ENCODE peak calls at places on chromosomes 13 and 19, in nine cellular contexts. W is stomach, S is prostate gland, E is suprapubic skin, J is K562, Y is HCT116, X is HepG2, Q is breast epithelium, K is esophagus muscularis mucosa. T is an unnamed sample.

GRCh38 chr13:113404366-113404722 is 40.4 kb upstream of the GRTP1 start:
- DNase-seq in W (no peak), S (no peak), E (no peak), J (no peak), Y (no peak), X (no peak), Q (no peak), K (no peak), T (no peak)

GRCh38 chr19:41570179-41570578 is 5.8 kb upstream of the CEACAM21 start:
- DNase-seq in W (no peak), S (no peak), E (no peak), J (no peak), Y (no peak), X (no peak), Q (no peak), K (no peak), T (no peak)

GRCh38 chr13:36766295-36766694 is 52.7 kb upstream of the RFXAP start:
- DNase-seq in W (no peak), S (no peak), E (no peak), J (no peak), Y (peak), X (peak), Q (no peak), K (no peak), T (no peak)

GRCh38 chr19:12521996-12522395 is 29.3 kb downstream of the ZNF564 start:
- DNase-seq in W (no peak), S (no peak), E (no peak), J (peak), Y (no peak), X (peak), Q (no peak), K (no peak), T (no peak)

GRCh38 chr13:110963554-110963970 is 48.7 kb upstream of the ANKRD10 start:
- DNase-seq in W (no peak), S (no peak), E (no peak), J (no peak), Y (no peak), X (no peak), Q (no peak), K (peak), T (no peak)

GRCh38 chr13:114046447-114046846 is 72.6 kb upstream of the C13orf46 start:
- DNase-seq in W (no peak), S (no peak), E (no peak), J (no peak), Y (no peak), X (no peak), Q (no peak), K (no peak), T (no peak)

GRCh38 chr19:10230155-10230903 is 802 bp downstream of the S1PR2 start:
- DNase-seq in W (peak), S (no peak), E (peak), J (no peak), Y (no peak), X (no peak), Q (no peak), K (no peak), T (peak)

GRCh38 chr19:23999821-24000610 is 85.3 kb downstream of the ZNF726 start:
- DNase-seq in W (no peak), S (no peak), E (no peak), J (no peak), Y (no peak), X (no peak), Q (no peak), K (no peak), T (no peak)

GRCh38 chr19:10183926-10184325 is 10.8 kb downstream of the DNMT1 start:
- DNase-seq in W (no peak), S (no peak), E (no peak), J (no peak), Y (no peak), X (no peak), Q (no peak), K (no peak), T (no peak)

GRCh38 chr13:20815469-20815868 is 41.7 kb upstream of the EEF1AKMT1 start:
- DNase-seq in W (no peak), S (no peak), E (no peak), J (no peak), Y (no peak), X (no peak), Q (no peak), K (no peak), T (no peak)

GRCh38 chr13:36224730-36225129 is 10.4 kb upstream of the SOHLH2 start:
- DNase-seq in W (no peak), S (no peak), E (no peak), J (no peak), Y (no peak), X (no peak), Q (no peak), K (no peak), T (no peak)

GRCh38 chr13:110268576-110269185 is 38.3 kb downstream of the COL4A1 start:
- DNase-seq in W (no peak), S (no peak), E (no peak), J (no peak), Y (no peak), X (no peak), Q (no peak), K (no peak), T (no peak)

GRCh38 chr13:110520431-110521295 is 40.9 kb downstream of the RAB20 start:
- DNase-seq in W (peak), S (no peak), E (peak), J (no peak), Y (no peak), X (no peak), Q (no peak), K (peak), T (peak)

GRCh38 chr13:30726192-30726591 is 9.2 kb upstream of the ALOX5AP start:
- DNase-seq in W (no peak), S (no peak), E (no peak), J (no peak), Y (no peak), X (no peak), Q (no peak), K (no peak), T (no peak)

GRCh38 chr13:112193463-112194166 is 126.7 kb downstream of the SOX1 start:
- DNase-seq in W (no peak), S (no peak), E (peak), J (no peak), Y (no peak), X (no peak), Q (no peak), K (no peak), T (no peak)
- TF ChIP-seq POLR2A in W (no peak), S (no peak), E (no peak), J (no peak), Y (no peak), X (no peak), Q (no peak), K (no peak), T (no peak)

DNA sequence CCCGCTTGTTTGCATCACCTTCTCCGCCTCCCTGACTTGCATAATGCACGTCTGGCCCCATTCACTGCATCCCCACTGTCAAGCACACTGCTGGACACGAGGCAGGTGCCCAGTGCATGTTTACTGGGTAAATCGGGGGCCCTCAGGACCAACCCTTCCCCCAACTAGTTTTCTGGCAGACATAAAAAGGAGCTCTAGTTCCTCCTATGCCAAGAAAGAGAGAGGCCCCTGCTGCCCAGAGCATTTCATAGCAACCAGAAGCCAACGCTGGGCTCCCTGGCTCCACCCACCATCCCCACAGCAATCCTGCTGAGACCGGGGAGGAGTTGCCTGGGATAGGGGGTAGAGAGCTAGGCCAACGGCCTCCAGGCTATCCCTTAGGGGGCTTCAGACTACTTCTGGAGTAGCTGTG is 23.2 kb downstream of the ANKRD27 start:
- DNase-seq in W (peak), S (no peak), E (no peak), J (no peak), Y (no peak), X (no peak), Q (no peak), K (no peak), T (peak)
- TF ChIP-seq CTCF in W (no peak), S (no peak), E (no peak), J (no peak), Y (no peak), X (no peak), Q (no peak), K (no peak), T (no peak)

GRCh38 chr19:7701654-7702457 is at the start of gene FCER2:
- DNase-seq in W (no peak), S (no peak), E (no peak), J (no peak), Y (no peak), X (peak), Q (no peak), K (no peak), T (peak)
- TF ChIP-seq POLR2AphosphoS5 in W (no peak), S (no peak), E (no peak), J (no peak), Y (no peak), X (no peak), Q (no peak), K (no peak), T (no peak)

GRCh38 chr19:6739390-6739883 is at the start of gene TRIP10:
- DNase-seq in W (peak), S (peak), E (no peak), J (peak), Y (no peak), X (peak), Q (peak), K (peak), T (peak)
- TF ChIP-seq POLR2A in W (no peak), S (peak), E (no peak), J (peak), Y (no peak), X (no peak), Q (no peak), K (peak), T (peak)

DNA sequence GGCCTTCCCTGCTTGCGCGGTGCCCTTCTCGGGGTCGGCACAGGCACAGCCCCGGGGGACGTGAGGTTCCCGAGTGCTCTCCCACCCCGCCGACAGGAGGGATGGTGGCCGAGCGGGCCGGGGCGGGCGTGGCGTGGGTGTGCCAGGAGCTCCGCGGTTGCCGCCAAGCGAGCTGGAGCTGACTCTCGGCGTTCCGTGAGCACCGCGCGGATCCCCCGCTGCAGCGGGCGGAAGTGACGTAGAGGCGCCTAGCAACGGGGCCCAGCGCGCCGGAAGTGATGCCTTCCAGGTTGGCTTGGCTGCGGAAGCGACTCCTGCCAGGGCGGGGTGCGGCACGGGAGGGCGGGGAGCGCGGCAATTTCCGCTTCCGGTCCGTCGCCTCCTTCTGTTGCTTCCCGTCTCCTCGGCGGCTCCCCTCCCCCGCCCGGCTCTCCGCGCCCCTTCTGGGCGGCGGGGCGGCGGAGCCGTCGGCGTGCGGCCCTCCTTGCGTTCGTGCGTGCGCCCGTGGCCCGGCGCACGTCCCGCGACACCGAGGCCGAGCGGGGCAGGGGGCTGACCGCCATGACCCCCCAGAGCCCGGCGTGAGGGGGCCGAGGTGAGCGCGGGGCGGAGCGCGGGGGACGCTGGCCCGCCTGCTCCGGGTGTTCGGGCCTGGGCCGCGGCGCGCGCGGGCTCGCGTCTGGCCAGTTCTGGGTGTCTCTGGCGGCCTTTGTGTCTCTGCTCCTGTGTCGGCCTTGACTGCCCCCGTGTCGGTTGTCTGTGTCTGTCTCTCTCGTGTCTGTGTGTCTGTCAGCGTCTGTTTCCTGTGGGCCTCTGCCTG is at the start of gene EPN1:
- DNase-seq in W (peak), S (peak), E (peak), J (peak), Y (peak), X (peak), Q (peak), K (peak), T (peak)
- TF ChIP-seq CTCF in W (no peak), S (no peak), E (no peak), J (no peak), Y (no peak), X (no peak), Q (no peak), K (peak), T (no peak)

DNA sequence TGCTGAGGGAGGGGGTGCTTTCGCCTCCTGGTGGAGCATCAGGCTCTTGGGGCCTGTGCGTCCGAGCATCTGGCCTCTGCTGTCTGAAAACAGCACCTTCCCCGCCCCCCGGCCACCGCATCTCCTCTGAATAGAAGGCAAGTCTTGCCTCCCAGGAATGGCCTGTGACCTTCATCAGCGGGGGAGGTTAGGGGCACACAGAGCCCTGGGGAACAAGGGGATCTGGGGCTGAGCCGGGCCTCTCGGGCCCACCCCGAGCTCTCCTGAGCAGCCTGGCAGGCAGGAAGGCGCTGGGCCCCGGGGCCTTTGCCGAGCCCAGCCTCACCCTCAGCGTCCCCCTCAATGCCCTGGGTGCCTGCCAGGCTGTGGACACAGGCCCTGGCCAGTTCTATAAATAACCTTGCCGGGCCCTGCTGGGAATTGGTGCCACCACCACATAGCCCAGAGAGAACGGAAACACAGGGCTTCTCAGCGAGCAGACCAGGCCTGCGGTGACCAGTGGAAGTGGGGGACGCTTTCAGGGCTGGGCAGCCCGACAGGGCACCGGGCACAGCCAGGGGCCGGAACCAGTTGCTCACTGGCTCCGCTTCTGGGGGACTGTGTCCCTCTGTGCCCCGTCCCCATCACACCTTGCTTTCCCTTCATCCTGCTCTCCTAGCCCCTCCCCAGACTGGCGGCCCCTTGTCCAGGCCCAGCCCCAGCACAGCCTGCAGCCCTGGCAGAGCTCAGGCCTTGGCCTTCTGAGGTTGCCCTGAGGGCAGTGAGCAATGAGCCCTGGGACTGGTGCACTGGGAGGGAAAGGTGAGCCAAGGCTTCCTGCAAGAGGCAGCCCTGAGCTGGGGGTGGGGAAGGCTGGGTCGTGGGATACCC is 9.5 kb downstream of the STK11 start:
- DNase-seq in W (peak), S (no peak), E (no peak), J (no peak), Y (no peak), X (no peak), Q (no peak), K (no peak), T (no peak)
- TF ChIP-seq POLR2AphosphoS5 in W (peak), S (no peak), E (no peak), J (no peak), Y (no peak), X (no peak), Q (no peak), K (no peak), T (no peak)

GRCh38 chr13:43597599-43597945 is 189.2 kb downstream of the ENOX1 start:
- DNase-seq in W (no peak), S (no peak), E (no peak), J (no peak), Y (no peak), X (no peak), Q (no peak), K (no peak), T (no peak)
- TF ChIP-seq POLR2A in W (no peak), S (no peak), E (no peak), J (no peak), Y (no peak), X (no peak), Q (no peak), K (no peak), T (no peak)

GRCh38 chr19:18496167-18496979 is 25.5 kb downstream of the ELL start:
- DNase-seq in W (peak), S (no peak), E (no peak), J (peak), Y (no peak), X (peak), Q (no peak), K (no peak), T (peak)
- TF ChIP-seq CTCF in W (no peak), S (no peak), E (no peak), J (no peak), Y (no peak), X (peak), Q (no peak), K (no peak), T (no peak)

T was measured in transverse colon.